ENCODE peak calls at places on chromosome 3, in ten cellular contexts. F is heart left ventricle, K is uterus, R is NB4, Q is esophagus muscularis mucosa, T is sigmoid colon, B is ovary, A is upper lobe of left lung, H is HepG2, O is spleen. V is an unnamed sample.

GRCh38 chr3:133979553-133979952 is 50.2 kb downstream of the SLCO2A1 start:
- DNase-seq in K (no peak), B (peak), F (no peak), A (no peak), H (no peak), R (peak), O (peak), Q (no peak), T (peak), V (no peak)

GRCh38 chr3:116070102-116070501 is 375.2 kb downstream of the LSAMP start:
- DNase-seq in F (no peak), R (no peak), H (no peak), B (no peak), O (no peak), A (no peak), T (no peak), Q (no peak), K (no peak), V (no peak)

GRCh38 chr3:49900491-49901153 is 3.1 kb downstream of the MST1R start:
- DNase-seq in O (no peak), T (no peak), R (no peak), K (no peak), A (peak), F (no peak), H (no peak), B (no peak), Q (no peak), V (no peak)

GRCh38 chr3:144175644-144176425 is 204.2 kb downstream of the DIPK2A start:
- DNase-seq in H (no peak), Q (no peak), B (no peak), T (no peak), K (no peak), R (no peak), O (no peak), F (peak), A (no peak), V (no peak)

GRCh38 chr3:25872200-25872877 is 82.4 kb downstream of the OXSM start:
- DNase-seq in F (no peak), Q (no peak), K (no peak), A (no peak), O (no peak), B (no peak), R (no peak), H (no peak), T (no peak), V (no peak)

GRCh38 chr3:11944052-11944673 is 60.0 kb upstream of the SYN2 start:
- DNase-seq in O (no peak), F (no peak), T (no peak), B (no peak), Q (no peak), A (no peak), R (peak), K (no peak), H (peak), V (peak)

GRCh38 chr3:77179762-77180161 is 139.9 kb downstream of the ROBO2 start:
- DNase-seq in A (no peak), K (no peak), T (no peak), R (no peak), H (peak), O (no peak), F (no peak), Q (no peak), B (no peak), V (no peak)

GRCh38 chr3:55147856-55148720 is 220.2 kb upstream of the LRTM1 start:
- DNase-seq in T (no peak), O (no peak), A (no peak), K (no peak), Q (no peak), H (no peak), R (no peak), F (no peak), B (no peak), V (no peak)

GRCh38 chr3:195596648-195597628 is 13.2 kb upstream of the APOD start:
- DNase-seq in B (no peak), O (no peak), H (no peak), K (no peak), F (no peak), T (peak), R (peak), A (no peak), Q (no peak), V (no peak)

GRCh38 chr3:100954990-100955389 is 38.2 kb downstream of the ABI3BP start:
- DNase-seq in A (no peak), F (no peak), B (peak), Q (no peak), T (peak), K (peak), H (no peak), O (no peak), R (no peak), V (peak)

GRCh38 chr3:161291191-161291901 is 70.2 kb downstream of the NMD3 start:
- DNase-seq in H (no peak), B (no peak), K (no peak), T (no peak), O (no peak), Q (no peak), R (no peak), F (no peak), A (no peak), V (no peak)

GRCh38 chr3:74789111-74789510 is 174.7 kb upstream of the CNTN3 start:
- DNase-seq in F (no peak), K (no peak), O (no peak), Q (no peak), B (no peak), T (no peak), A (no peak), R (peak), H (peak), V (no peak)

GRCh38 chr3:65946438-65946837 is 92.3 kb downstream of the MAGI1 start:
- DNase-seq in A (peak), Q (no peak), B (no peak), T (no peak), O (no peak), K (no peak), R (no peak), F (no peak), H (no peak), V (no peak)

GRCh38 chr3:134104031-134104430 is 74.3 kb upstream of the SLCO2A1 start:
- DNase-seq in A (no peak), R (no peak), K (no peak), O (no peak), Q (no peak), H (no peak), B (no peak), T (no peak), F (no peak), V (no peak)

GRCh38 chr3:141930801-141931200 is 54.4 kb downstream of the ATP1B3 start:
- DNase-seq in O (no peak), F (no peak), T (peak), H (no peak), R (no peak), B (no peak), A (no peak), K (no peak), Q (no peak), V (no peak)

GRCh38 chr3:193648542-193649076 is 55.6 kb downstream of the OPA1 start:
- DNase-seq in B (no peak), O (no peak), T (no peak), H (no peak), A (no peak), K (no peak), F (no peak), Q (no peak), R (no peak), V (no peak)

GRCh38 chr3:11367116-11367781 is 95.1 kb downstream of the ATG7 start:
- DNase-seq in B (peak), T (peak), A (peak), R (peak), H (peak), K (peak), F (no peak), O (no peak), Q (no peak), V (peak)

GRCh38 chr3:23202203-23202920 is 765 bp upstream of the UBE2E2 start:
- DNase-seq in B (no peak), O (no peak), Q (peak), A (peak), K (no peak), R (peak), H (no peak), T (no peak), F (peak), V (peak)

GRCh38 chr3:133574260-133574881 is 885 bp downstream of the CDV3 start:
- DNase-seq in T (peak), H (peak), F (peak), B (peak), R (peak), Q (no peak), A (peak), O (peak), K (peak), V (peak)

GRCh38 chr3:65039754-65040210 is 352.0 kb upstream of the ADAMTS9 start:
- DNase-seq in O (no peak), H (peak), Q (no peak), K (peak), B (no peak), R (no peak), T (no peak), A (no peak), F (no peak), V (no peak)

DNA sequence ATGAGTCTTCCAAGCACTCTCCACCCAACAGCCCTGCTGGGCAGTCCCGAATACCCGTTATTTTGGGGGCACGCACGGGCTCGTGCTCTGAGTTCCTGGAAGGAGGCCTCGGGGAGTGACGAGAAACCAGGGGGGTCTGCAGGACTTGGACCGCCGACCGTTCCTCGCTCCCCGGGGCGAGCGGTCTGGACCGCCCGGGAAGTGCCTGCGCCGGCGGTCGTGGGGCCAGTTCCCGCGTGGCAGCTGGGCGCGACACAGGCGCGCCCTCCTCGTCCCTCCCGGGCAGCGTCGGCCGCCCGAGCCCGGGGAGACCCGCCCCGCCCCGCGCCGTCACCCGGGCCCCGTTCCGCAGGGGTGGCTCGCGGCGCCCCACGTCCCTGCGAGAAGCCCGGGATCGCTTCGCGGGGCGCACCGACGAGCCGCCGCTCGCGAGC is 352 bp downstream of the GNB4 start:
- DNase-seq in B (peak), Q (no peak), F (peak), O (no peak), A (no peak), R (peak), K (peak), H (no peak), T (peak), V (peak)
- TF ChIP-seq POLR2A in B (no peak), Q (no peak), F (no peak), O (no peak), A (no peak), R (no peak), K (no peak), H (no peak), T (no peak), V (no peak)

DNA sequence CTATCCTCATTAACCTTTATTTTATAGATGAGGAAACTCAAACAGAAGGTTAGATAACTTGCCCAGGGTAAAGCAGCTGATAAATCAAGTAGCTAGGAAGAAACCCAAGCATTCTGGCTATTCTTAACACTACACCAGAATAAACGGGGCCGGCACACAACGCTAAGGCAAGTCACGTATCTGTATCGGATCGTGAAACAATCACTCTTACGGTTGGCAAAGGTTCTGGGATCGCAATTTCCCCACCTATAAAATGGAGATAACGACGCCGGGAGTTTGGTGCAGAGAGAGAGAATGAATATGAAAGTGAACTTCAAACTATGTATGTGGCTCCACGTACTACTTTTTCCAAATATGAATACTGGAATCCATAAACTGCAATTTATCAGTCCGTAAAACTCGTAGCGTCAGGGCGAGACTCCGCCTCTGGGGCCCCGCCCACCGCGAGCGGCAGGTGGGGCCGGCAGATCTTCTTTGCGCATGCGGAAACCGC is 252 bp upstream of the ARMC8 start:
- DNase-seq in T (peak), R (peak), K (peak), Q (peak), B (peak), A (peak), H (no peak), O (peak), F (peak), V (peak)
- TF ChIP-seq CTCF in T (no peak), R (no peak), K (no peak), Q (no peak), B (no peak), A (no peak), H (no peak), O (no peak), F (no peak), V (no peak)

DNA sequence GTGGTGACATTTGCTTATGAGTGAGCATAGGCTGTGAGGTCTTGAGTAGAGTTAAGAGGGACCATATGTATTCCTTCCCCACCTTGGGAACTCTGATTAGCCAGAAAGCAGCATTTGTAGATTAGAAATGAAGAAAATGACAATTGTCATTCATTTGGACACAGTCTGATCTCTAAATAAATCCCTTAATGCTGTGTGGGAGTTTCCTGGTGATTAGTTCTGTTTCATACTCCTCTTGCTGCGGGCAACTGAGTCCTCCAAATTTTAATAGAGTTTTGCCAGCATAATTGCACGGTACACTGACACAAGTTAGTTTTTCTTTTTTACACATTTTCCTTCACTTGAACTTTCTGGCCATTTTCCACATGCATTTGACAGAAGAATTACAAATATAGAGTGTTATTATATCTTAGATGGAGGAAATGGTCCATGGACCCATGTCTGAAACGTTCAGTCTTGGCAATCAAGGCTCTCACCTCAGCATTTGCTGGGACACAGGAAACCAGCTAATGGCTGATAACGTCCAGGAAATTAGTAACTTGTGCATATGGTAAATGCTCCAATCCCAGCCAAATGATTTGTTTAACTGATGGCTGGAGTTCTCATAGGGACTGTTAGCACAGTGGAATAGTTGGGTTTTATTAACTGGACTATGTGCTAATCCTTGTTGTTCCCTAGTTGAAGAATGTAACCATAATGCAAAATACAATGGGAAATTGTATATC is 321.2 kb downstream of the RBMS3 start:
- DNase-seq in H (no peak), A (no peak), K (no peak), F (no peak), B (no peak), Q (no peak), O (no peak), T (no peak), R (no peak), V (no peak)
- TF ChIP-seq POLR2A in H (no peak), A (no peak), K (no peak), F (no peak), B (no peak), Q (no peak), O (no peak), T (no peak), R (no peak), V (no peak)

DNA sequence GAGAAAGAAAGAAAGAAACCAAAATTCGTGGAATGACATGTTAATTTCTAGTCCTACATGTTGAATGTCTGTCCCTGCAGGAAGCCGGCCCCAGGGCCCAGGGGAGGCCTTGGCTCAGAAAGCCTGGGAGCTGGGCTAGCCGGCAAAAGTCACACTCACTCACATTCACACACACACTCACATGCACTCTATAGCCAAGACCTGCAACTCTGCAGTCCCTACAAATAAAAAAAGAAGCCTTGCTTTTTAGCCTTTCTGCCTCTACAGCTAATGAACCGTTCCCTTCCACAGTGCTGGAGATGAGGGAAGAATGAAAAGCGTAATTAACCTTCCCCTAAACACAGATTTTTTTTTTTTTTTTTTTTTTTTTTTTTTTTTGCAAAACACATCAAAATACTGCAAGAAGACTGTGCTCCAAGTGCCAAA is 4.4 kb downstream of the MECOM start:
- DNase-seq in Q (no peak), B (no peak), F (no peak), A (peak), R (no peak), T (no peak), K (no peak), H (no peak), O (no peak), V (no peak)
- TF ChIP-seq CTCF in Q (no peak), B (no peak), F (no peak), A (no peak), R (no peak), T (no peak), K (no peak), H (no peak), O (no peak), V (no peak)

GRCh38 chr3:52696830-52697621 is 8.6 kb downstream of the GLT8D1 start:
- DNase-seq in O (no peak), B (no peak), T (no peak), R (no peak), F (no peak), Q (no peak), H (no peak), K (no peak), A (no peak), V (no peak)

GRCh38 chr3:52697622-52697946 is 8.0 kb downstream of the GLT8D1 start:
- DNase-seq in Q (no peak), A (no peak), B (no peak), F (no peak), K (no peak), T (no peak), H (no peak), O (no peak), R (no peak), V (no peak)

GRCh38 chr3:52694528-52695189 is 8.8 kb downstream of the GNL3 start:
- DNase-seq in F (no peak), K (no peak), T (no peak), R (no peak), H (no peak), B (no peak), Q (no peak), O (no peak), A (no peak), V (no peak)

GRCh38 chr3:52693071-52693470 is 7.2 kb downstream of the GNL3 start:
- DNase-seq in A (no peak), R (no peak), Q (no peak), K (no peak), B (no peak), F (no peak), H (no peak), O (no peak), T (no peak), V (no peak)

DNA sequence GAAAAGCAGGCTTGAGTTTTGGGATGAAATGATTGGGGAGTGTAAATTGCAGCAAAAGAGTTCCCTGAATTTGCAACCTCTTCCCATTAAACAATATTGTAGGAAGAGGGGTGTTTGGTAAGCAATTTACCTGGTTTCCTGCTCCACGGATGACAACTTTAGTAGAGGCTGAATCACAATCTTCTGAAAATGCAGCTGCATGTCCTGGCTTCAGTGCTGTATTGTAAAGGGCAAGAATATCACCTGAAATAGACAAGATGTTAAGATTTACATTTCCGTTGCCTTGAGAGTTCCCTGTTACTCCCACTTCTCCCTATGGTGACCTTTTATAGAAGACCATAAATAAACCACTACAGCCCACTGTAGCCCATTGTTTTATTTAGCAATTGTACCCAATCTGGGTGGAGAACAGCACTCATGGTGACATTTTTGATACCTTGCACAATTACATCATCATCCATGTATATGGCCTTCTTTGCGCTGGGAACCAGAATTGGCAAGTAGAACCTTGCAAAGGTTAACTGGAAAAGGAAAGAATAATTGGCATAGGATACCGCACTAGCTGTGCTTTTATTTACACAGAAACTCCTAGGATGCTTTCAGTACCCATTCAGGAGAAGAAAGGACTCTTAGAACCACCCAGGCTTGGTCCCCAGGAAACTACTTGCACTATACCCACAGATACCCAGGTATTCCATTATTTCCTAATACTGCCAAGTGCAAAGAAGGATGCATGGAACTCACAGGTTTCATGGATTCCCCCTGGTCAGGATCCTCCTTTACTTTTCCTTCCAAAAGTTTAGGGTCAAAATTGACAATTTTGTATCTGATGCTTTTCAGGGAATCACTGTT is 9.6 kb downstream of the GLT8D1 start:
- DNase-seq in O (no peak), H (no peak), A (no peak), R (no peak), Q (no peak), B (no peak), T (no peak), K (no peak), F (no peak), V (no peak)
- TF ChIP-seq POLR2A in O (no peak), H (peak), A (no peak), R (no peak), Q (no peak), B (no peak), T (no peak), K (no peak), F (no peak), V (no peak)

DNA sequence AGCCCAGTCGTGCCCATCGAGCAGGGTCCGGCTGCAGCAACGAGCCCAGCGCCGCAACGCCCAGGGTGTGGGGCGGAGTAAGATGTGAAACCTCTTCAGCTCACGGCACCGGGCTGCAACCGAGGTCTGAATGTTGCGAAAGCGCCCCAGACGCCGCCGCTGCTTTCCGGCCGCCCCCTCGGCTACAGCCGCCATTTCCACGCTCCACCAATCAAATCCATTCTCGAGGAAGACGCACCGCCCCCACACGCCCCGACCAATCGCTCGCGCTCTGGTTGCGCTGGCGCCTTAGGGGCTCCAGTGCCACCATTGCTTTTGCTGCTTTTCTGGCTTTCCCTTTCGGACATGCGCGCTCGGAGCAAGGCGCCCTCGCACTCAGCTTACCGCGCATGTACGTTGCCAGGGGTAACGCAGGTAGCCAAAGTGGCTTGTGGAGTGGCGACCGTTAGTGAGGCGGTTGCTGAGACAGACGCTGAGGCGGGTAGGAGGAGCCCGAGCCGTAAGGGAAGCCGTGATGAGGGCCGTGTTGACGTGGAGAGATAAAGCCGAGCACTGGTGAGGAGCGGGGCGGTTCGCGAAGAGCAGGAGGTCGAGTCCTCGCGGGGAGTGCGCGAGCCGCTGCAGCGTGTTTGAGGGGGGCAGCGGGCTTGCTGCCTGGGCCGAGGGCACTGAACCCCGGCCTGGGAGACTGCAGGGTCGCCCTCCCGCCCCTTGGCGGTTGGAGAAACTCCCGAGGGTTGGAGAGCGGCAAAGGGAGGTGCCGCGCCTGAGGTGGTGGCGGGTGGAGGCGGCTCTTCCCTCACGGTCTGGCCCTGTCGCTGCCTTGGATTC is at the start of the genes IFT122 and MBD4:
- DNase-seq in F (peak), A (peak), R (peak), O (peak), B (peak), H (peak), K (peak), T (peak), Q (peak), V (peak)
- TF ChIP-seq CTCF in F (no peak), A (peak), R (no peak), O (peak), B (no peak), H (no peak), K (no peak), T (no peak), Q (no peak), V (no peak)